ENCODE peak calls at places on chromosomes 12 and 14, in seven cellular contexts. S is H1; L is foreskin fibroblast; X is stimulated activated CD4-positive, alpha-beta T cell treated with anti-CD3 and anti-CD28 coated beads, Interleukin-15, amount 100 ng/mL, for 1 hour; Q is colonic mucosa; F is HCT116; V is Peyer's patch. J is an unnamed sample.
A peak's percentile ranks its signal among the peaks of the same experiment; 100 is the strongest.

GRCh38 chr14:71415404-71415690 is 508.1 kb downstream of the PCNX1 start:
- DNase-seq in S (no peak), L (peak; percentile 78), X (no peak), Q (no peak), F (no peak), V (no peak), J (no peak)

GRCh38 chr12:11823043-11823442 is 173.6 kb downstream of the ETV6 start:
- DNase-seq in S (no peak), L (peak; percentile 65), X (no peak), Q (no peak), F (no peak), V (no peak), J (no peak)

GRCh38 chr14:103231376-103232019 is 102.5 kb upstream of the EIF5 start:
- DNase-seq in S (no peak), L (no peak), X (no peak), Q (no peak), F (no peak), V (no peak), J (no peak)

GRCh38 chr14:64049616-64050381 is 197.0 kb downstream of the SYNE2 start:
- DNase-seq in S (no peak), L (no peak), X (no peak), Q (no peak), F (no peak), V (no peak), J (no peak)

GRCh38 chr14:21163721-21164120 is 7.9 kb upstream of the OR5AU1 start:
- DNase-seq in S (no peak), L (no peak), X (no peak), Q (no peak), F (no peak), V (no peak), J (no peak)

GRCh38 chr14:95191445-95192199 is 34.3 kb upstream of the DICER1 start:
- DNase-seq in S (no peak), L (no peak), X (no peak), Q (no peak), F (no peak), V (no peak), J (no peak)

GRCh38 chr12:85260904-85261303 is 19.1 kb upstream of the ALX1 start:
- DNase-seq in S (no peak), L (peak; percentile 18), X (no peak), Q (no peak), F (no peak), V (no peak), J (no peak)

GRCh38 chr14:23068792-23069412 is 11.6 kb upstream of the CDH24 start:
- DNase-seq in S (peak; percentile 84), L (peak; percentile 95), X (peak; percentile 42), Q (peak; percentile 89), F (peak; percentile 88), V (peak; percentile 71), J (peak; percentile 72)

GRCh38 chr14:29529418-29529817 is 398.2 kb downstream of the PRKD1 start:
- DNase-seq in S (no peak), L (peak; percentile 18), X (no peak), Q (no peak), F (no peak), V (no peak), J (no peak)

GRCh38 chr14:85529803-85530574 is at the start of gene FLRT2:
- DNase-seq in S (no peak), L (peak; percentile 87), X (no peak), Q (peak; percentile 28), F (no peak), V (no peak), J (no peak)

GRCh38 chr14:93962701-93963601 is 13.4 kb downstream of the ASB2 start:
- DNase-seq in S (no peak), L (no peak), X (no peak), Q (no peak), F (no peak), V (peak; percentile 85), J (peak; percentile 46)

GRCh38 chr12:57224973-57225679 is 4.4 kb upstream of the SHMT2 start:
- DNase-seq in S (no peak), L (no peak), X (no peak), Q (peak; percentile 67), F (no peak), V (peak; percentile 58), J (peak; percentile 44)

GRCh38 chr12:43338848-43339526 is 213.0 kb downstream of the ADAMTS20 start:
- DNase-seq in S (peak; percentile 2), L (peak; percentile 90), X (no peak), Q (no peak), F (peak; percentile 16), V (no peak), J (no peak)

GRCh38 chr12:118103601-118104382 is at the start of gene VSIG10:
- DNase-seq in S (no peak), L (peak; percentile 84), X (no peak), Q (peak; percentile 88), F (no peak), V (no peak), J (no peak)

GRCh38 chr12:83057436-83057835 is 370.7 kb downstream of the TMTC2 start:
- DNase-seq in S (no peak), L (no peak), X (no peak), Q (no peak), F (no peak), V (no peak), J (no peak)

GRCh38 chr12:56046027-56046780 is 4.5 kb downstream of the RPS26 start:
- DNase-seq in S (no peak), L (peak; percentile 30), X (no peak), Q (no peak), F (no peak), V (no peak), J (no peak)

GRCh38 chr12:64385468-64385867 is 5.1 kb downstream of the C12orf56 start:
- DNase-seq in S (no peak), L (peak; percentile 83), X (no peak), Q (no peak), F (peak; percentile 47), V (no peak), J (no peak)

GRCh38 chr14:98808494-98809407 is 463.2 kb downstream of the BCL11B start:
- DNase-seq in S (no peak), L (no peak), X (no peak), Q (no peak), F (no peak), V (no peak), J (no peak)

GRCh38 chr12:3972576-3972975 is 99.4 kb upstream of the PARP11 start:
- DNase-seq in S (no peak), L (no peak), X (no peak), Q (no peak), F (no peak), V (peak; percentile 55), J (peak; percentile 54)

GRCh38 chr12:49621651-49622500 is 1.5 kb upstream of the PRPF40B start:
- DNase-seq in S (no peak), L (peak; percentile 28), X (no peak), Q (peak; percentile 11), F (no peak), V (no peak), J (no peak)

GRCh38 chr12:57694459-57695019 is 607 bp downstream of the OS9 start:
- DNase-seq in S (no peak), L (peak; percentile 31), X (no peak), Q (peak; percentile 59), F (no peak), V (peak; percentile 32), J (no peak)

GRCh38 chr12:45315462-45315861 is 99.6 kb downstream of the ANO6 start:
- DNase-seq in S (no peak), L (no peak), X (no peak), Q (no peak), F (no peak), V (no peak), J (no peak)

GRCh38 chr12:115597157-115597712 is 680.3 kb downstream of the MED13L start:
- DNase-seq in S (no peak), L (peak; percentile 77), X (no peak), Q (no peak), F (peak; percentile 16), V (no peak), J (no peak)

GRCh38 chr12:53766881-53767280 is 15.1 kb upstream of the CISTR start:
- DNase-seq in S (no peak), L (peak; percentile 39), X (no peak), Q (no peak), F (no peak), V (no peak), J (no peak)

GRCh38 chr14:101731187-101732080 is 30.1 kb upstream of the PPP2R5C start:
- DNase-seq in S (no peak), L (peak; percentile 70), X (peak; percentile 66), Q (peak; percentile 92), F (peak; percentile 86), V (peak; percentile 77), J (peak; percentile 83)

GRCh38 chr14:38053684-38054083 is 154.0 kb upstream of the SSTR1 start:
- DNase-seq in S (no peak), L (peak; percentile 21), X (no peak), Q (no peak), F (no peak), V (no peak), J (no peak)

GRCh38 chr12:122412851-122413433 is 9.5 kb downstream of the CLIP1 start:
- DNase-seq in S (no peak), L (no peak), X (no peak), Q (no peak), F (no peak), V (no peak), J (no peak)